ENCODE peak calls at places on chromosomes 3 and 15, in eight cellular contexts. A is GM23338, F is Panc1, M is body of pancreas, O is cardiac muscle cell, E is colonic mucosa, I is heart right ventricle, Q is psoas muscle. B is an unnamed sample.

GRCh38 chr3:9149566-9149965 is 99.9 kb downstream of the SRGAP3 start:
- DNase-seq in A (no peak), F (no peak), M (no peak), O (no peak), E (no peak), I (no peak), Q (no peak), B (no peak)

GRCh38 chr3:149247929-149248691 is 26.5 kb upstream of the CP start:
- DNase-seq in A (peak; percentile 49), F (no peak), M (peak; percentile 38), O (peak; percentile 49), E (no peak), I (no peak), Q (no peak), B (no peak)

GRCh38 chr3:62875103-62876002 is at the start of gene CADPS:
- DNase-seq in A (peak; percentile 78), F (no peak), M (peak; percentile 18), O (no peak), E (peak; percentile 37), I (peak; percentile 21), Q (no peak), B (peak; percentile 21)

GRCh38 chr15:100201376-100202280 is 140.1 kb downstream of the ADAMTS17 start:
- DNase-seq in A (no peak), F (no peak), M (no peak), O (no peak), E (no peak), I (no peak), Q (no peak), B (no peak)

GRCh38 chr3:168218600-168218999 is 122.9 kb upstream of the GOLIM4 start:
- DNase-seq in A (no peak), F (no peak), M (no peak), O (no peak), E (no peak), I (no peak), Q (no peak), B (no peak)

GRCh38 chr3:24149032-24149431 is 203.9 kb downstream of the NR1D2 start:
- DNase-seq in A (peak; percentile 66), F (no peak), M (no peak), O (no peak), E (no peak), I (no peak), Q (no peak), B (no peak)

GRCh38 chr15:89197503-89197971 is 23.8 kb downstream of the RLBP1 start:
- DNase-seq in A (peak; percentile 82), F (no peak), M (peak; percentile 70), O (no peak), E (peak; percentile 68), I (no peak), Q (no peak), B (no peak)

GRCh38 chr3:47283596-47284364 is 1.0 kb downstream of the KLHL18 start:
- DNase-seq in A (peak; percentile 50), F (no peak), M (peak; percentile 14), O (no peak), E (no peak), I (no peak), Q (no peak), B (peak; percentile 24)

GRCh38 chr15:25643120-25643519 is 204.3 kb upstream of the UBE3A start:
- DNase-seq in A (peak; percentile 80), F (no peak), M (no peak), O (no peak), E (no peak), I (no peak), Q (no peak), B (no peak)

GRCh38 chr3:105354429-105354828 is 12.3 kb upstream of the ALCAM start:
- DNase-seq in A (peak; percentile 87), F (no peak), M (no peak), O (peak; percentile 26), E (no peak), I (no peak), Q (no peak), B (no peak)
- H3K4me3 ChIP-seq in A (peak overlapping the region; percentile 73), F (no peak overlapping the region), M (no peak overlapping the region), O (no peak overlapping the region), E (no peak overlapping the region), I (peak overlapping the region; percentile 48), Q (peak overlapping the region; percentile 38), B (no peak overlapping the region)

DNA sequence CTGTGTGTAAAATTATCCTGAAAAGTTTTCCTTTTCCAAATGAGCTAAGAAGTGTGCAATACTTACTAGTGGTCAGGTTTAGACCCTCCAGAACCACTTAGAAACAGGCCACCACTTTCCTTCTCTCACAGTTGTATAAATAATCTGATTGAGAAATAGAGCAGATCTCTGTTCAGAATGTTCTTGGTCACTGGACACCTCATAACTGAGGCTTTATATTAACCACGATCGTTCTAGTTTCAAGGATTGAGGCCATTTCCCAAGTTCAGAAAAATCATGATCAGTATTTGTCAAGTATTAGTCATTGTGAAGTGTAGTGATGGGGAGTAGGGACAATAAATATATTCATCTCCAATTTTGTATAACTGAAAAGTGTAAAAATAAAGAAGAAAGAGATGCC is 1.0 kb upstream of the MAP3K13 start:
- DNase-seq in A (no peak), F (no peak), M (no peak), O (peak; percentile 11), E (no peak), I (no peak), Q (no peak), B (no peak)
- H3K27me3 ChIP-seq in A (peaks cover 19% of the 10 kb centered on the region), F (peaks cover 4% of the 10 kb centered on the region), M (no peaks in the 10 kb centered on the region), O (peaks cover 41% of the 10 kb centered on the region), E (no peaks in the 10 kb centered on the region), I (no peaks in the 10 kb centered on the region), Q (no peaks in the 10 kb centered on the region), B (peaks cover 31% of the 10 kb centered on the region)

GRCh38 chr3:114809668-114810413 is 337.2 kb downstream of the ZBTB20 start:
- DNase-seq in A (no peak), F (no peak), M (no peak), O (no peak), E (no peak), I (no peak), Q (no peak), B (peak; percentile 47)
- H3K4me3 ChIP-seq in A (no peak overlapping the region), F (no peak overlapping the region), M (no peak overlapping the region), O (no peak overlapping the region), E (no peak overlapping the region), I (no peak overlapping the region), Q (no peak overlapping the region), B (no peak overlapping the region)

GRCh38 chr15:91988071-91988470 is 134.6 kb downstream of the SLCO3A1 start:
- DNase-seq in A (no peak), F (no peak), M (no peak), O (no peak), E (no peak), I (no peak), Q (no peak), B (no peak)
- H3K27me3 ChIP-seq in A (no peaks in the 10 kb centered on the region), F (no peaks in the 10 kb centered on the region), M (no peaks in the 10 kb centered on the region), O (no peaks in the 10 kb centered on the region), E (no peaks in the 10 kb centered on the region), I (no peaks in the 10 kb centered on the region), Q (no peaks in the 10 kb centered on the region), B (no peaks in the 10 kb centered on the region)